ENCODE peak calls at places on chromosomes 1 and 21, in seven cellular contexts. Y, N, L, C, V, R and M are unnamed samples.

GRCh38 chr1:87325982-87326738 is 2.5 kb upstream of the LMO4 start:
- DNase-seq in Y (peak; percentile 40), N (peak; percentile 48), L (no peak), C (peak; percentile 55), V (no peak), R (peak; percentile 44), M (peak; percentile 65)

GRCh38 chr1:91557039-91557690 is 56.5 kb downstream of the CDC7 start:
- DNase-seq in Y (no peak), N (no peak), L (no peak), C (no peak), V (no peak), R (no peak), M (no peak)

GRCh38 chr1:114063544-114063943 is 84.3 kb downstream of the OLFML3 start:
- DNase-seq in Y (no peak), N (no peak), L (no peak), C (no peak), V (no peak), R (no peak), M (no peak)

GRCh38 chr21:21010698-21011097 is 12.5 kb downstream of the NCAM2 start:
- DNase-seq in Y (no peak), N (no peak), L (no peak), C (no peak), V (no peak), R (no peak), M (no peak)

GRCh38 chr1:212161231-212161781 is 123.9 kb upstream of the PPP2R5A start:
- DNase-seq in Y (no peak), N (peak; percentile 53), L (peak; percentile 25), C (no peak), V (peak; percentile 13), R (no peak), M (no peak)

GRCh38 chr1:46274224-46275029 is 26.9 kb downstream of the RAD54L start:
- DNase-seq in Y (no peak), N (no peak), L (no peak), C (no peak), V (no peak), R (no peak), M (no peak)

GRCh38 chr1:103106426-103107321 is 1.6 kb downstream of the COL11A1 start:
- DNase-seq in Y (peak; percentile 62), N (no peak), L (no peak), C (peak; percentile 66), V (peak; percentile 0), R (peak; percentile 24), M (peak; percentile 60)

GRCh38 chr1:228944991-228945390 is 209.7 kb downstream of the RHOU start:
- DNase-seq in Y (no peak), N (no peak), L (no peak), C (no peak), V (no peak), R (peak; percentile 72), M (no peak)

GRCh38 chr1:15141933-15142647 is 11.5 kb upstream of the TMEM51 start:
- DNase-seq in Y (no peak), N (no peak), L (no peak), C (no peak), V (no peak), R (no peak), M (no peak)

GRCh38 chr1:214830956-214831355 is 228.0 kb downstream of the CENPF start:
- DNase-seq in Y (no peak), N (no peak), L (no peak), C (no peak), V (no peak), R (no peak), M (peak; percentile 54)

GRCh38 chr1:240831191-240831631 is 219.3 kb upstream of the GREM2 start:
- DNase-seq in Y (no peak), N (no peak), L (no peak), C (no peak), V (no peak), R (no peak), M (no peak)

GRCh38 chr1:30748098-30748698 is 9.4 kb downstream of the LAPTM5 start:
- DNase-seq in Y (no peak), N (no peak), L (no peak), C (no peak), V (no peak), R (no peak), M (no peak)

GRCh38 chr1:154320882-154321608 is at the start of gene AQP10:
- DNase-seq in Y (peak; percentile 67), N (peak; percentile 85), L (no peak), C (no peak), V (no peak), R (peak; percentile 63), M (no peak)

GRCh38 chr21:32346951-32347350 is 45.9 kb downstream of the URB1 start:
- DNase-seq in Y (no peak), N (no peak), L (no peak), C (no peak), V (no peak), R (no peak), M (no peak)

GRCh38 chr1:90835661-90836344 is 118.7 kb upstream of the BARHL2 start:
- DNase-seq in Y (no peak), N (no peak), L (no peak), C (peak; percentile 80), V (no peak), R (no peak), M (no peak)

GRCh38 chr1:25217015-25217414 is 15.3 kb downstream of the SYF2 start:
- DNase-seq in Y (no peak), N (no peak), L (no peak), C (no peak), V (no peak), R (no peak), M (no peak)

DNA sequence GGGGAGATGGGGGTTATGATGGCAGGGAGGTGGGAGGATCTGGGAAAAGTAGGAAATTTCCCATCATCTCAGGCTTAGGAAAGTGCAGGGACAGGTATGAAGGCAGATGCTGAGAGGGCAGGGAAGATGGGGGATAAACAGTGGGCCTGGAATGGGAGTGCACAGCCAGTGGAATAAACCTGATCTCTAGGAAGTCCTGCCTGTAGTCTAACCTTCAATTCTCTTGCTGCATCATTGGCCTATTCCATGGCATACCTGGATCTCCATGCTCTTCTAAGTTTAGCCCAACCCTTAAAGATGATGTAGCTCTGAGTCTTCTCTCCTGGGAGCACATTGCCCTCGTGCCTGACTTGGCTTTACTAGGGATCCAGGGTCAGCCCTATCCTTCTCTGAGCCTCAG is 2.7 kb downstream of the BCAN start:
- DNase-seq in Y (no peak), N (no peak), L (no peak), C (no peak), V (no peak), R (no peak), M (no peak)
- TF ChIP-seq JUND in Y (no peak), N (no peak), L (no peak), C (no peak), V (no peak), R (no peak), M (no peak)

GRCh38 chr21:45354970-45355369 is 50.0 kb upstream of the COL18A1 start:
- DNase-seq in Y (no peak), N (no peak), L (no peak), C (no peak), V (no peak), R (no peak), M (no peak)

GRCh38 chr21:45351061-45351460 is 53.9 kb upstream of the COL18A1 start:
- DNase-seq in Y (no peak), N (no peak), L (no peak), C (no peak), V (no peak), R (no peak), M (no peak)

GRCh38 chr21:45352621-45353125 is 52.3 kb upstream of the COL18A1 start:
- DNase-seq in Y (peak; percentile 69), N (no peak), L (no peak), C (no peak), V (no peak), R (no peak), M (no peak)

GRCh38 chr21:45351526-45352275 is 53.3 kb upstream of the COL18A1 start:
- DNase-seq in Y (no peak), N (no peak), L (no peak), C (no peak), V (no peak), R (no peak), M (no peak)

DNA sequence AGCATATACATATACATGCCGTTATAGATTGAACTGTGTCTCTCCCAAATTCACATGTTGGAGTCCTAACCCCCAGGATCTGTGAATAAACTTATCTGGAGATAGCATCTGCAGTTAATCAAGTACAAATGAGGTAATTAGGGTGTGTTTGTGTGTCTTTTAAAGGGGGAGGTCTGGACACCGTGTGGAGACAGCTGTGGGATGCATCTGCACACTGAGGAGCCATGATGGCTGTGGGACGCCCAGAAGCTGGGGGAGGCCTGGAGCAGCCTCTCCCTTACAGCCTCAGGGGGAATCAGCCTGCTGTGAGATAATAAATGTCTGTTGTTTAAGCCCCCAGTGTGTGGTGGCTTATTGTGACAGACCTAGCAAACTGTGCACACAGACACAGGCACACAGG is 51.8 kb upstream of the COL18A1 start:
- DNase-seq in Y (peak; percentile 78), N (no peak), L (no peak), C (no peak), V (no peak), R (no peak), M (no peak)
- TF ChIP-seq JUND in Y (no peak), N (no peak), L (no peak), C (no peak), V (no peak), R (no peak), M (no peak)

GRCh38 chr1:170290971-170291370 is 145.2 kb downstream of the NTMT2 start:
- DNase-seq in Y (no peak), N (no peak), L (no peak), C (no peak), V (no peak), R (no peak), M (no peak)
- TF ChIP-seq JUND in Y (no peak), N (no peak), L (no peak), C (no peak), V (no peak), R (no peak), M (no peak)

GRCh38 chr1:186750250-186750649 is 70.0 kb upstream of the PTGS2 start:
- DNase-seq in Y (no peak), N (no peak), L (no peak), C (no peak), V (no peak), R (no peak), M (no peak)

GRCh38 chr1:186749820-186750219 is 69.6 kb upstream of the PTGS2 start:
- DNase-seq in Y (no peak), N (no peak), L (no peak), C (no peak), V (no peak), R (no peak), M (no peak)

GRCh38 chr1:186747661-186748060 is 67.4 kb upstream of the PTGS2 start:
- DNase-seq in Y (no peak), N (no peak), L (no peak), C (no peak), V (no peak), R (no peak), M (no peak)

GRCh38 chr1:186741640-186742039 is 61.4 kb upstream of the PTGS2 start:
- DNase-seq in Y (no peak), N (no peak), L (no peak), C (no peak), V (no peak), R (no peak), M (no peak)

DNA sequence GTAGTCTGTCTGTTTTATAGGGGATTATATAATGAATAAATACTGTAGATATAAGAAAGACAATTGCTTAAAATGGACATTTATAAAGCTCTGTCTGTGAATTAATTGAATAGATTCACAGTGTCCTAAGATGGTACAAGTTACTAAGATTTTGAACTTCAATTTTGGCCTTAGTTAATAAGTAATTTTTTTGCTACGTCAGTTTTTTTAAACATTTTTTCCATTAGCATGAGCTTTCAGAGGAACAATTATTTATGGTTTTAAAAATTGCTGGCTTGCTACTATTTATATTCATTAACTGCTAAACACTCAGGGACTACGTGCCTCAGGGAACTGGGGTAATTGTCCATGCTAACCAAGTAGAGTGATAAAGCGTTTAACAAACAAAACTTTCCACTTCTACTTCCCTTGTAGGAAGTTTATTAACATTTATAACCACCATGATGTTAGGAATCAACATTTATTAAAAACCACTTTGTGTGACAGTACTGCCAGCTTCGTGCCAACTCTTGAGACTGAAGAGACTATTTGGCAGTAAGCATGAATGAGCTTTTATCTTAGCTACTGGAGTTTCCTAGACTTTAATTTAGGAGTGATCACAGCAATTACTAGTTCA is 65.4 kb upstream of the PTGS2 start:
- DNase-seq in Y (no peak), N (no peak), L (no peak), C (no peak), V (no peak), R (no peak), M (no peak)
- TF ChIP-seq JUND in Y (no peak), N (no peak), L (no peak), C (no peak), V (no peak), R (no peak), M (no peak)